ENCODE peak calls at places on chromosomes 4 and X, in five cellular contexts. K is GM04504; Q is stimulated activated CD8-positive, alpha-beta memory T cell treated with anti-CD3 and anti-CD28 coated beads, Interleukin-12 subunit alpha, Interleukin-12 subunit beta, amount 100 ng/mL, for 4 hours; D is iris pigment epithelial cell; H is NCI-H748 treated with DMSO at 0.1 percent for 48 hours. V is an unnamed sample.

GRCh38 chr4:16078195-16078756 is 5.5 kb downstream of the PROM1 start:
- DNase-seq in H (no peak), D (no peak), Q (no peak), K (no peak), V (no peak)

GRCh38 chrX:36436286-36436860 is 516.8 kb downstream of the CFAP47 start:
- DNase-seq in Q (no peak), D (no peak), K (no peak), H (no peak), V (no peak)

GRCh38 chr4:185318679-185319078 is 77.0 kb downstream of the LRP2BP start:
- DNase-seq in Q (no peak), D (peak; percentile 48), H (peak; percentile 58), K (no peak), V (peak; percentile 88)

GRCh38 chr4:26140150-26140898 is 180.5 kb upstream of the RBPJ start:
- DNase-seq in K (peak; percentile 70), Q (no peak), H (no peak), D (peak; percentile 63), V (no peak)

GRCh38 chrX:22818061-22818460 is 181.7 kb upstream of the DDX53 start:
- DNase-seq in H (no peak), K (no peak), Q (no peak), D (peak; percentile 1), V (no peak)

GRCh38 chr4:3384391-3384770 is 57.4 kb upstream of the HGFAC start:
- DNase-seq in Q (no peak), D (no peak), K (no peak), H (no peak), V (no peak)

GRCh38 chrX:2831471-2832228 is 2.9 kb downstream of the GYG2 start:
- DNase-seq in K (no peak), H (no peak), D (no peak), Q (no peak), V (no peak)

GRCh38 chr4:122045533-122045932 is 93.7 kb upstream of the TRPC3 start:
- DNase-seq in D (peak; percentile 90), Q (no peak), K (peak; percentile 94), H (peak; percentile 67), V (peak; percentile 2)

GRCh38 chr4:67549123-67549522 is 3.8 kb upstream of the CENPC start:
- DNase-seq in H (peak; percentile 13), D (peak; percentile 8), Q (no peak), K (no peak), V (peak; percentile 24)

GRCh38 chr4:40918330-40918729 is 168.6 kb downstream of the NSUN7 start:
- DNase-seq in K (peak; percentile 76), Q (no peak), D (peak; percentile 90), H (no peak), V (no peak)

GRCh38 chrX:39688219-39688575 is 409.6 kb downstream of the BCOR start:
- DNase-seq in D (no peak), Q (no peak), H (no peak), K (no peak), V (no peak)

GRCh38 chrX:119410027-119410819 is 11.1 kb downstream of the SLC25A43 start:
- DNase-seq in K (peak; percentile 85), Q (no peak), D (peak; percentile 92), H (no peak), V (peak; percentile 4)